ENCODE peak calls at places on chromosomes 7 and 10, in five cellular contexts. G, S, X, B and E are unnamed samples.

GRCh38 chr10:71213761-71214440 is 1.5 kb downstream of the UNC5B start:
- DNase-seq in G (peak), S (no peak), X (peak), B (no peak), E (peak)

GRCh38 chr7:141276031-141276430 is 202.2 kb downstream of the TMEM178B start:
- DNase-seq in G (no peak), S (no peak), X (no peak), B (no peak), E (no peak)

GRCh38 chr7:108103566-108104298 is 26.4 kb downstream of the LAMB4 start:
- DNase-seq in G (no peak), S (no peak), X (no peak), B (no peak), E (no peak)

GRCh38 chr10:123132576-123133477 is 2.9 kb upstream of the HMX3 start:
- DNase-seq in G (peak), S (peak), X (peak), B (peak), E (peak)

GRCh38 chr7:158262284-158263109 is 325.1 kb downstream of the PTPRN2 start:
- DNase-seq in G (no peak), S (no peak), X (no peak), B (no peak), E (no peak)

GRCh38 chr10:68211635-68212034 is 20.3 kb downstream of the ATOH7 start:
- DNase-seq in G (no peak), S (no peak), X (no peak), B (no peak), E (no peak)

GRCh38 chr7:158228986-158229385 is 358.6 kb downstream of the PTPRN2 start:
- DNase-seq in G (no peak), S (peak), X (no peak), B (peak), E (no peak)

GRCh38 chr7:118855290-118855689 is 630.8 kb downstream of the ANKRD7 start:
- DNase-seq in G (no peak), S (no peak), X (no peak), B (no peak), E (no peak)

GRCh38 chr7:2098496-2098895 is 134.2 kb downstream of the MAD1L1 start:
- DNase-seq in G (no peak), S (no peak), X (no peak), B (no peak), E (no peak)

GRCh38 chr7:2099036-2099957 is 133.4 kb downstream of the MAD1L1 start:
- DNase-seq in G (no peak), S (no peak), X (peak), B (no peak), E (no peak)

GRCh38 chr7:2101630-2102374 is 130.9 kb downstream of the MAD1L1 start:
- DNase-seq in G (no peak), S (no peak), X (no peak), B (no peak), E (no peak)

GRCh38 chr7:2102375-2102723 is 130.4 kb downstream of the MAD1L1 start:
- DNase-seq in G (no peak), S (no peak), X (no peak), B (no peak), E (no peak)

DNA sequence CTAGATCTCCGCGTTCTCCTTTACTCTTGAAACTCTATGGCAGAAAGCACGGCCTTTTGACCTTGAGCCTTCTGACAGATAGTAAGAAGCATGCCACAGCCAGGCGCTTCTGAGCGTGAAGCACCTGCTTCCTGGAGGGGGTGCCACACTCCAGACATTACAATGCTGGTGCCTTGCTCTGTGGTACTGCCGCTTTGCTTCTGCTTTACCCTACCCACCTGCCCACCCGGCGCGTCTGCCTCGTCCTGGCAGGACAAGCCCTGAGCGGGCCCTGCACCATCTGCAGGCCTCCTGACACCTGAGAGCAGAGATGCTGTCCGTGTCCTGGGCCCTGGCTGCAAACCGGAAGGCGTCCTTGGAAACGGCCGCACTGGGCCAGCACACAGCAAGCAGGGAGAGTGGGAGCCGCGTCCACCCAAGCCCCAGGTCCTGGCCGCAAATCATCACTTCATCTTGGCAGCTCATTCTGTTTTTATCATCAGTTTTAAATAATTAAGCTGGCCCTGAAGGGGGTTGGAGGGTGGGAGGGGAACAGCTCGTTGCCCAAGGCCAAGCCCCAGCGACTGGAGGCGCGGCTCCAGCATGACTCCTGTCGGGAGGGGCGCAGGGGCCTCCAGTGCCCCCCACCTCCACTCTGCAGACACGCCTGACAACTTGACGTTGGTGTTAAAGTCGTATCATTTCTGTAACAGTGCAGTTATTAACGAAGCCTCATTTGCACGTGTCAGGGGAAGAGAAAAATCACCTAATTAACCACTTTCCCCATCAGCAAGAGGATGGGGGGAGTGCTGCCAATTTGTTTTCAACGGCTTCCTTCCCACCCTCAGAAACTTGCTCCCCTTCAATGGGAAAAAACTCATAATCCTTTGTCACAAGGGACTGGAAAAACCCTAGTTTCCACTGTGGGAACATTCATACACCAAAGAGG is 132.2 kb downstream of the MAD1L1 start:
- DNase-seq in G (no peak), S (no peak), X (peak), B (no peak), E (no peak)
- H3K27ac ChIP-seq in G (no peak), S (no peak), X (no peak), B (no peak), E (no peak)

DNA sequence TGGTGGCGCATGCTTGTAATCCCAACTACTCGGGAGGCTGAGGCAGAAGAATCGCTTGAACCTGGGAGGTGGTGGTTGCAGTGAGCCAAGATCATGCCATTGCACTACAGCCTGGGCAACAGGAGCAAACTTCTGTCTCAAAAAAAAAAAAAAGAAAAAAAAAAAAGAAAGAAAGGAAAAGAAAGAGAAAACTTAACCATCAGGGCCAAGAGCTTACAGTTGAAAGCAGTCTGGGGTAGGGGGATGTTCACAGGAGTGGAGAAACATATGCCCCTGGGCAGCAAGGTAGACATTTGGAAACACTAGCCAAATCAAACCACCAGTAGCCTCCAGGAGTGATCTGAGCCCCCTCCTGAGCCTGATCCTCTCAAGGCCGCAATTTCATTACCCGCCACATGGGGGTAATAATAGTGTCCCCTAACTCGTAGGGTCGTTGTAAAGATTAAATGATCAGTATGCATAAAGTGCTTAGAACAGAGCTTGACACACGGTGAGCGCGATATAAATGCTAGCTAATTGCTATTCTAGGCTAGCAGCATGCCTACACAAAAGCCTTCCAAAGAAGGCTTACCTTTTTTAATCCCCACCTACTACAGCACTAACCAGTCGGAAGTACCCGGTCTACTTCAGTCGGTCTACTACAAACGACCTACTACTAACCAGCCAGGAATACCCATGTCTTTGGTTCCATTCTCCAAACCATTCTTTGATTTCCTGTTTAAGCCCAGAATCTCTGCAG is 274.3 kb upstream of the NEBL start:
- DNase-seq in G (no peak), S (peak), X (no peak), B (peak), E (no peak)
- TF ChIP-seq CTCF in G (no peak), S (no peak), X (no peak), B (peak), E (peak)

GRCh38 chr10:124637746-124638145 is 106.4 kb downstream of the FAM53B start:
- DNase-seq in G (no peak), S (no peak), X (peak), B (no peak), E (no peak)

GRCh38 chr10:124639646-124640045 is 104.5 kb downstream of the FAM53B start:
- DNase-seq in G (no peak), S (no peak), X (peak), B (no peak), E (no peak)

GRCh38 chr10:124640538-124641231 is 103.5 kb downstream of the FAM53B start:
- DNase-seq in G (no peak), S (no peak), X (peak), B (no peak), E (peak)

GRCh38 chr10:124640056-124640455 is 104.1 kb downstream of the FAM53B start:
- DNase-seq in G (no peak), S (no peak), X (peak), B (no peak), E (no peak)

GRCh38 chr10:124639206-124639605 is 105.0 kb downstream of the FAM53B start:
- DNase-seq in G (no peak), S (no peak), X (peak), B (no peak), E (no peak)
- H3K27ac ChIP-seq in G (peak), S (no peak), X (peak), B (no peak), E (no peak)

GRCh38 chr7:77696643-77697534 is 630 bp downstream of the RSBN1L start:
- DNase-seq in G (peak), S (no peak), X (peak), B (peak), E (peak)

GRCh38 chr7:77697535-77697831 is 1.2 kb downstream of the RSBN1L start:
- DNase-seq in G (no peak), S (no peak), X (peak), B (no peak), E (no peak)

GRCh38 chr7:77698042-77698625 is 1.9 kb downstream of the RSBN1L start:
- DNase-seq in G (no peak), S (no peak), X (no peak), B (no peak), E (no peak)

GRCh38 chr7:77693830-77694583 is 2.3 kb upstream of the RSBN1L start:
- DNase-seq in G (no peak), S (no peak), X (no peak), B (no peak), E (no peak)

GRCh38 chr7:77696057-77696642 is at the start of gene RSBN1L:
- DNase-seq in G (peak), S (peak), X (peak), B (peak), E (peak)
- TF ChIP-seq CTCF in G (peak), S (no peak), X (peak), B (peak), E (peak)

GRCh38 chr7:2710901-2711551 is 23.0 kb downstream of the AMZ1 start:
- DNase-seq in G (no peak), S (no peak), X (no peak), B (no peak), E (no peak)
- H3K27ac ChIP-seq in G (no peak), S (no peak), X (peak), B (no peak), E (no peak)

DNA sequence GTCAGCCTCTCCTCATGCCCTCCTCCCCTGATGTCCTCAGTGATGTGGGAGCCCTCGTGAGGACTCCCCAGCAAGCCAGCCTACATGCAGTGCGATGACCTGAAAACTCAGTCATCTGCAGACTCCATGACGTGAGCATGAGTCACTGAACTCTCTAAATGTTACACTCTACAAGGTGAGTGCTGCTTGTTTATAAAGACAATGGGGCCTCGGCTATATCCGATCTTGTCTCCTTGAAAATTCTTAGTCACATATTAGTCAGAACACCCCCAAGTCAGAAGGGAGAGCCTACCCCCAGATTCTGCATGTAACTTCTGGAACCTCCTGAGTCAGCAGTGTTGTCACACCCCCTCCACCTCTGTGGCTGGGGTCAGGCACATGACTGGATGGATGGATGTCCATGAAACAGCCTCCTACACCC is 673.8 kb downstream of the INHBA start:
- DNase-seq in G (peak), S (peak), X (no peak), B (no peak), E (no peak)
- TF ChIP-seq CTCF in G (no peak), S (no peak), X (no peak), B (no peak), E (no peak)

DNA sequence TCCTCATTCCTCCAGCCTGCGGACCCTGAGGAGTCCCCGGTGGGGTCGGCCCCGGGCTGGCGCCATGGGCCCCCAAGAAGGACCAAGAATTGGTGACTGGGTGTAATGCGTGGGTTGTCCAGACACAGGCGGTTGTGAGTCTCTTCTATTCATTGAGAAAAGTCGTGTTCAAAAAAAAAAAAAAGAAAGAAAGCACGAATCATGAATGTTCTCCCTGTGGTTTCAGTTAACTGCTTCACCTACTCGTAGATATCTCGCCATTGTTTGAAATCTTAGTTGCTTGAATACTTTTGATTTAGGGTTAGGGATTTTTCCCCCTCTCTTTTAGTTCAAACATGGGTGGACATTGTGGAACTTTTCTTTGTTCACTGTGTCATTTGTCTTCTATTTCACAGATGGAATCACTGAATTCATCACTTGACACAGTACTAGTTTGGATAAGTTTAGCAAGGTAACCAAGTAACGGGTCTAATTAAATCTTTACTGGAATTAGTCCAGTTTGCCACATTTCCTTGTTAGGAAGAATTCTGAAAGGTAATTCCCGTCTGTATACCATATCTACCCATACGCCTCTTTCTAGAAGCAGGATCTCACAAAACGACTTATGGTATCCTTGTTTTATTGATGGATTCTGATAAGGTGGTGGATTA is 775 bp downstream of the STARD3NL start:
- DNase-seq in G (no peak), S (no peak), X (no peak), B (no peak), E (no peak)
- H3K27ac ChIP-seq in G (peak), S (peak), X (peak), B (no peak), E (peak)

GRCh38 chr10:121595806-121596667 is 2.2 kb downstream of the FGFR2 start:
- DNase-seq in G (no peak), S (no peak), X (no peak), B (peak), E (no peak)

GRCh38 chr10:121595321-121595805 is 2.9 kb downstream of the FGFR2 start:
- DNase-seq in G (no peak), S (no peak), X (no peak), B (no peak), E (no peak)

GRCh38 chr10:121597504-121598241 is 571 bp downstream of the FGFR2 start:
- DNase-seq in G (peak), S (no peak), X (no peak), B (no peak), E (no peak)

GRCh38 chr10:121598261-121599249 is at the start of gene FGFR2:
- DNase-seq in G (peak), S (peak), X (no peak), B (peak), E (peak)

DNA sequence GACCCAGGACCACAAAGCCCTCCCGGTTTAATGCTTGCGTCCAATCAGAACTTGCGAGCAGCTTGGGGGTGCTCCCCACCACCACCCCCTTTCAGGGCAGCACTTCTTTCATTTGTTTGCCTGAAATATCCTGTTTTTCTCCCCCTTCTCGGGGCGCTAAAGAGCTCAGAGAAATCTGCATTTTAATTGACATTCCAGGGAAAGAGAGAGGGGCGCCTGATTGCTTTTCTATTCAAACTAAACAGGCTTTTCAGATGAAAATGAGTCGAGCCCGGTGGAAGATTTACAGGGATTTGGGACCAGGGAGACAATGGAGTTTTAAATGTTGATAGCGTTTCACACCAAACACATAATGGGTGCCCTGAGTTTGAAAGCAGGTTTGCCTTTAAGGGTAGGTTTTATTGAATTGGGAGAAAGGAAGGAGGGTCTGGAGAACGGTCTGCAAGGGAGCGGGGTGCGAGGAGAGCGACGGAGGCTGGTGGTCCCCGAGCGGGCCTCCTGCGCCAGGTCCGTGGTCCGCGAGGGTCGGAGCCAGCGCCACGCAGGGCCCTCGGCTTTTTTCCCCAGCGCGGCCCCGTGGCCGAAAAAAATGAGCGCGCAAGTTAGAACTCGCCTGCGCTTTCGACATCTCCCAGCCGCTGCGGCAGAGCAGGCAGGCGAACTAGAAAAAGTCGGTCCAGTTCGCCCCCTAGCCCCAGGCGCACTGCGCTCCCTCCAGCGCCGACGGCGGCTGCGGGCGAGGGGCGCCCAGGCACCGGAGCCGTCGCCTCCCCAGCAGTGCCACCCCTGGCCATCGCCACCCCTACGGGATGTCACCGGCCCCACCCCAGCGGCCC is 1.4 kb downstream of the FGFR2 start:
- DNase-seq in G (peak), S (no peak), X (no peak), B (peak), E (peak)
- TF ChIP-seq CTCF in G (peak), S (no peak), X (no peak), B (peak), E (peak)